ENCODE peak calls at places on chromosomes 12 and 14, in eight cellular contexts. F is GM12865; B is effector CD4-positive, alpha-beta T cell; V is pons; T is NCI-H2081; Y is NCI-H510A treated with DMSO at 0.1 percent for 48 hours; Q is cardiac muscle cell; A is activated T-helper 1 cell treated with Interleukin-2 at 50 U/mL for 16 hours. L is an unnamed sample.

GRCh38 chr12:95601626-95602025 is 50.4 kb upstream of the USP44 start:
- DNase-seq in V (no peak), F (no peak), Q (no peak), B (no peak), Y (no peak), T (no peak), A (no peak), L (no peak)

GRCh38 chr12:15014708-15015107 is 41.9 kb downstream of the PDE6H start:
- DNase-seq in A (no peak), V (no peak), B (no peak), T (no peak), Q (no peak), F (no peak), Y (no peak), L (no peak)

GRCh38 chr12:117031843-117032592 is 67.2 kb downstream of the TESC start:
- DNase-seq in Y (no peak), V (no peak), T (no peak), A (no peak), Q (no peak), F (no peak), B (no peak), L (no peak)

GRCh38 chr14:72608391-72609204 is 285.3 kb downstream of the DPF3 start:
- DNase-seq in B (no peak), Y (no peak), A (no peak), F (no peak), Q (no peak), T (no peak), V (peak; percentile 7), L (peak; percentile 26)

GRCh38 chr12:71710276-71711125 is 24.6 kb downstream of the TMEM19 start:
- DNase-seq in A (no peak), T (no peak), Y (no peak), F (no peak), V (no peak), Q (no peak), B (no peak), L (no peak)

GRCh38 chr14:56394826-56395543 is 184.6 kb upstream of the TMEM260 start:
- DNase-seq in F (no peak), A (no peak), T (no peak), Y (no peak), V (peak; percentile 50), B (no peak), Q (no peak), L (no peak)

GRCh38 chr12:52903285-52903854 is 1.5 kb downstream of the KRT8 start:
- DNase-seq in T (peak; percentile 87), F (peak; percentile 24), V (peak; percentile 31), A (peak; percentile 18), B (peak; percentile 16), Q (peak; percentile 94), Y (peak; percentile 88), L (peak; percentile 97)

GRCh38 chr12:2902287-2902880 is 11.7 kb downstream of the TULP3 start:
- DNase-seq in Y (no peak), Q (peak; percentile 58), A (no peak), V (peak; percentile 91), B (no peak), F (no peak), T (peak; percentile 37), L (no peak)

GRCh38 chr12:124426594-124427550 is 132.0 kb downstream of the RFLNA start:
- DNase-seq in Q (no peak), A (no peak), Y (no peak), B (no peak), T (no peak), F (no peak), V (no peak), L (no peak)

GRCh38 chr12:123089631-123090353 is 61.1 kb downstream of the PITPNM2 start:
- DNase-seq in V (no peak), T (no peak), F (no peak), B (no peak), A (no peak), Y (no peak), Q (no peak), L (no peak)

GRCh38 chr14:73786942-73787759 is 64.5 kb upstream of the PTGR2 start:
- DNase-seq in A (peak; percentile 50), Q (peak; percentile 83), V (no peak), F (peak; percentile 72), T (peak; percentile 16), Y (no peak), B (peak; percentile 44), L (peak; percentile 79)

GRCh38 chr12:72313757-72314270 is 41.6 kb downstream of the TRHDE start:
- DNase-seq in T (no peak), F (no peak), Q (peak; percentile 37), A (no peak), V (no peak), B (no peak), Y (no peak), L (no peak)

GRCh38 chr14:72904840-72905561 is 11.1 kb upstream of the DPF3 start:
- DNase-seq in F (peak; percentile 73), T (peak; percentile 42), Q (peak; percentile 83), A (peak; percentile 37), B (peak; percentile 50), V (peak; percentile 77), Y (peak; percentile 79), L (peak; percentile 70)

GRCh38 chr14:26841920-26842741 is 244.3 kb upstream of the NOVA1 start:
- DNase-seq in T (no peak), A (no peak), B (no peak), Q (peak; percentile 8), F (no peak), Y (peak; percentile 33), V (peak; percentile 23), L (no peak)

GRCh38 chr14:100076133-100076532 is 10.9 kb downstream of the EVL start:
- DNase-seq in V (peak; percentile 67), Y (no peak), T (no peak), Q (no peak), F (peak; percentile 61), B (no peak), A (no peak), L (no peak)

GRCh38 chr12:114879354-114879753 is 195.4 kb upstream of the TBX3 start:
- DNase-seq in F (no peak), B (no peak), Q (no peak), V (no peak), A (no peak), Y (no peak), T (no peak), L (no peak)

GRCh38 chr12:100827901-100828520 is 33.4 kb downstream of the ANO4 start:
- DNase-seq in F (peak; percentile 40), T (peak; percentile 44), Q (peak; percentile 60), A (no peak), Y (peak; percentile 62), B (no peak), V (peak; percentile 47), L (no peak)

GRCh38 chr12:58873496-58873895 is 46.8 kb downstream of the LRIG3 start:
- DNase-seq in B (no peak), T (no peak), V (no peak), Y (no peak), Q (no peak), A (no peak), F (no peak), L (no peak)

GRCh38 chr12:6735448-6736191 is 11.8 kb downstream of the COPS7A start:
- DNase-seq in F (peak; percentile 58), T (peak; percentile 36), Q (peak; percentile 76), V (peak; percentile 53), B (peak; percentile 12), A (peak; percentile 18), Y (peak; percentile 57), L (peak; percentile 74)

GRCh38 chr12:53170245-53170644 is 10.3 kb upstream of the ZNF740 start:
- DNase-seq in Y (no peak), B (no peak), Q (no peak), F (no peak), T (no peak), A (no peak), V (no peak), L (no peak)

GRCh38 chr12:80624986-80625530 is 82.4 kb upstream of the MYF6 start:
- DNase-seq in Y (no peak), F (no peak), T (no peak), B (no peak), V (no peak), A (no peak), Q (no peak), L (no peak)

GRCh38 chr12:94832105-94832504 is 171.4 kb downstream of the NDUFA12 start:
- DNase-seq in B (no peak), Q (no peak), Y (no peak), V (no peak), A (no peak), T (no peak), F (peak; percentile 20), L (no peak)

GRCh38 chr12:24561882-24562760 is 386.8 kb downstream of the BCAT1 start:
- DNase-seq in A (no peak), Q (peak; percentile 82), T (peak; percentile 19), Y (peak; percentile 71), B (no peak), F (peak; percentile 38), V (peak; percentile 30), L (peak; percentile 86)

GRCh38 chr12:26153421-26154154 is 28.8 kb upstream of the BHLHE41 start:
- DNase-seq in Y (no peak), T (no peak), A (no peak), V (no peak), Q (peak; percentile 14), F (no peak), B (no peak), L (no peak)

GRCh38 chr14:100297320-100298300 is 8.6 kb downstream of the SLC25A29 start:
- DNase-seq in Y (no peak), A (no peak), V (peak; percentile 92), F (peak; percentile 78), T (no peak), B (no peak), Q (no peak), L (no peak)

GRCh38 chr12:42809226-42809625 is 219.7 kb upstream of the PRICKLE1 start:
- DNase-seq in T (no peak), Q (no peak), B (no peak), Y (no peak), V (no peak), F (no peak), A (no peak), L (no peak)

GRCh38 chr12:64181504-64182291 is 40.4 kb downstream of the KICS2 start:
- DNase-seq in Y (peak; percentile 72), Q (peak; percentile 52), B (no peak), T (peak; percentile 25), A (no peak), V (peak; percentile 90), F (peak; percentile 10), L (no peak)

GRCh38 chr12:119659289-119659897 is 8.5 kb upstream of the PRKAB1 start:
- DNase-seq in T (no peak), B (peak; percentile 25), Y (peak; percentile 81), V (peak; percentile 24), Q (peak; percentile 49), A (no peak), F (peak; percentile 46), L (no peak)